ENCODE peak calls at places on chromosomes 11 and 22, in five cellular contexts. One of them, this sample, is unnamed.

GRCh38 chr22:33866521-33866920 is 53.8 kb downstream of the LARGE1 start:
- DNase-seq in AG09309: no peak
- DNase-seq in AG04450: no peak
- DNase-seq in GM13977: no peak
- DNase-seq in lower leg skin: no peak
- DNase-seq in this sample: no peak

GRCh38 chr11:25860677-25861445 is 471.1 kb upstream of the ANO3 start:
- DNase-seq in lower leg skin: no peak
- DNase-seq in AG09309: no peak
- DNase-seq in AG04450: peak; percentile 13
- DNase-seq in GM13977: no peak
- DNase-seq in this sample: no peak

GRCh38 chr11:71843858-71844257 is 10.9 kb downstream of the DEFB108B start:
- DNase-seq in lower leg skin: no peak
- DNase-seq in AG04450: no peak
- DNase-seq in AG09309: no peak
- DNase-seq in GM13977: no peak
- DNase-seq in this sample: no peak

GRCh38 chr11:34860034-34860433 is 56.1 kb downstream of the APIP start:
- DNase-seq in lower leg skin: no peak
- DNase-seq in AG09309: no peak
- DNase-seq in GM13977: no peak
- DNase-seq in AG04450: no peak
- DNase-seq in this sample: no peak

GRCh38 chr11:116851631-116852030 is 14.2 kb upstream of the APOA1 start:
- DNase-seq in GM13977: no peak
- DNase-seq in lower leg skin: no peak
- DNase-seq in AG09309: no peak
- DNase-seq in AG04450: no peak
- DNase-seq in this sample: no peak

GRCh38 chr22:40487663-40488249 is 117.4 kb downstream of the SGSM3 start:
- DNase-seq in AG09309: no peak
- DNase-seq in lower leg skin: no peak
- DNase-seq in AG04450: no peak
- DNase-seq in GM13977: peak; percentile 55
- DNase-seq in this sample: peak; percentile 48

GRCh38 chr22:45889539-45890350 is 87.2 kb downstream of the WNT7B start:
- DNase-seq in lower leg skin: no peak
- DNase-seq in AG04450: no peak
- DNase-seq in AG09309: no peak
- DNase-seq in GM13977: no peak
- DNase-seq in this sample: no peak

GRCh38 chr11:66015094-66015881 is 3.5 kb downstream of the CST6 start:
- DNase-seq in AG04450: no peak
- DNase-seq in lower leg skin: no peak
- DNase-seq in GM13977: no peak
- DNase-seq in AG09309: no peak
- DNase-seq in this sample: no peak

GRCh38 chr11:115501895-115502589 is 2.2 kb downstream of the CADM1 start:
- DNase-seq in AG09309: no peak
- DNase-seq in lower leg skin: no peak
- DNase-seq in GM13977: peak; percentile 38
- DNase-seq in AG04450: no peak
- DNase-seq in this sample: peak; percentile 13

GRCh38 chr22:48089601-48090331 is 1327.3 kb downstream of the TBC1D22A start:
- DNase-seq in AG09309: no peak
- DNase-seq in GM13977: no peak
- DNase-seq in lower leg skin: peak; percentile 73
- DNase-seq in AG04450: no peak
- DNase-seq in this sample: no peak

GRCh38 chr11:132590554-132590953 is 941.7 kb downstream of the OPCML start:
- DNase-seq in lower leg skin: no peak
- DNase-seq in AG04450: no peak
- DNase-seq in GM13977: no peak
- DNase-seq in AG09309: no peak
- DNase-seq in this sample: no peak

GRCh38 chr11:32056445-32056844 is 34.4 kb upstream of the RCN1 start:
- DNase-seq in AG04450: no peak
- DNase-seq in lower leg skin: peak; percentile 17
- DNase-seq in AG09309: peak; percentile 64
- DNase-seq in GM13977: no peak
- DNase-seq in this sample: no peak

GRCh38 chr11:36177837-36178236 is 111.4 kb downstream of the COMMD9 start:
- DNase-seq in AG09309: no peak
- DNase-seq in lower leg skin: no peak
- DNase-seq in GM13977: no peak
- DNase-seq in AG04450: no peak
- DNase-seq in this sample: no peak

GRCh38 chr22:19196841-19197612 is 18.5 kb upstream of the SLC25A1 start:
- DNase-seq in AG04450: no peak
- DNase-seq in GM13977: no peak
- DNase-seq in lower leg skin: no peak
- DNase-seq in AG09309: no peak
- DNase-seq in this sample: no peak

GRCh38 chr22:37518509-37519267 is 527 bp downstream of the CARD10 start:
- DNase-seq in lower leg skin: no peak
- DNase-seq in AG09309: no peak
- DNase-seq in AG04450: no peak
- DNase-seq in GM13977: no peak
- DNase-seq in this sample: no peak

GRCh38 chr22:24090581-24090980 is 79.5 kb downstream of the CABIN1 start:
- DNase-seq in lower leg skin: no peak
- DNase-seq in AG04450: no peak
- DNase-seq in GM13977: no peak
- DNase-seq in AG09309: no peak
- DNase-seq in this sample: no peak

GRCh38 chr22:24086310-24086709 is 75.2 kb downstream of the CABIN1 start:
- DNase-seq in AG04450: no peak
- DNase-seq in GM13977: no peak
- DNase-seq in lower leg skin: no peak
- DNase-seq in AG09309: no peak
- DNase-seq in this sample: no peak

GRCh38 chr22:24089951-24090350 is 78.8 kb downstream of the CABIN1 start:
- DNase-seq in AG09309: no peak
- DNase-seq in lower leg skin: no peak
- DNase-seq in GM13977: no peak
- DNase-seq in AG04450: no peak
- DNase-seq in this sample: no peak

GRCh38 chr22:24087071-24087795 is 76.1 kb downstream of the CABIN1 start:
- DNase-seq in lower leg skin: no peak
- DNase-seq in GM13977: no peak
- DNase-seq in AG09309: no peak
- DNase-seq in AG04450: no peak
- DNase-seq in this sample: no peak

GRCh38 chr22:24088796-24089195 is 77.7 kb downstream of the CABIN1 start:
- DNase-seq in AG09309: peak; percentile 4
- DNase-seq in AG04450: no peak
- DNase-seq in lower leg skin: no peak
- DNase-seq in GM13977: no peak
- DNase-seq in this sample: no peak
- TF ChIP-seq CTCF in AG09309: peak; percentile 21
- TF ChIP-seq CTCF in AG04450: peak; percentile 5
- TF ChIP-seq CTCF in lower leg skin: no peak
- TF ChIP-seq CTCF in GM13977: no peak
- TF ChIP-seq CTCF in this sample: no peak

GRCh38 chr11:62217191-62217748 is 8.8 kb downstream of the SCGB2A1 start:
- DNase-seq in GM13977: peak; percentile 23
- DNase-seq in AG09309: no peak
- DNase-seq in AG04450: no peak
- DNase-seq in lower leg skin: no peak
- DNase-seq in this sample: no peak
- TF ChIP-seq CTCF in GM13977: peak; percentile 43
- TF ChIP-seq CTCF in AG09309: peak; percentile 47
- TF ChIP-seq CTCF in AG04450: peak; percentile 52
- TF ChIP-seq CTCF in lower leg skin: no peak
- TF ChIP-seq CTCF in this sample: peak; percentile 12

GRCh38 chr11:11028017-11028692 is 170.3 kb upstream of the ZBED5 start:
- DNase-seq in AG09309: peak; percentile 7
- DNase-seq in GM13977: peak; percentile 54
- DNase-seq in AG04450: no peak
- DNase-seq in lower leg skin: peak; percentile 55
- DNase-seq in this sample: peak; percentile 44
- TF ChIP-seq CTCF in AG09309: peak; percentile 75
- TF ChIP-seq CTCF in GM13977: peak; percentile 88
- TF ChIP-seq CTCF in AG04450: peak; percentile 84
- TF ChIP-seq CTCF in lower leg skin: no peak
- TF ChIP-seq CTCF in this sample: peak; percentile 78

GRCh38 chr11:8477680-8478079 is 116.3 kb downstream of the STK33 start:
- DNase-seq in AG09309: no peak
- DNase-seq in AG04450: no peak
- DNase-seq in lower leg skin: no peak
- DNase-seq in GM13977: peak; percentile 32
- DNase-seq in this sample: peak; percentile 33
- TF ChIP-seq CTCF in AG09309: no peak
- TF ChIP-seq CTCF in AG04450: no peak
- TF ChIP-seq CTCF in lower leg skin: no peak
- TF ChIP-seq CTCF in GM13977: no peak
- TF ChIP-seq CTCF in this sample: no peak

GRCh38 chr11:44484211-44484610 is 81.3 kb upstream of the CD82 start:
- DNase-seq in lower leg skin: no peak
- DNase-seq in GM13977: peak; percentile 24
- DNase-seq in AG09309: no peak
- DNase-seq in AG04450: no peak
- DNase-seq in this sample: no peak
- TF ChIP-seq CTCF in lower leg skin: no peak
- TF ChIP-seq CTCF in GM13977: peak; percentile 35
- TF ChIP-seq CTCF in AG09309: peak; percentile 66
- TF ChIP-seq CTCF in AG04450: peak; percentile 39
- TF ChIP-seq CTCF in this sample: no peak

GRCh38 chr11:112971200-112971599 is 10.0 kb downstream of the NCAM1 start:
- DNase-seq in AG09309: no peak
- DNase-seq in AG04450: no peak
- DNase-seq in lower leg skin: no peak
- DNase-seq in GM13977: no peak
- DNase-seq in this sample: no peak
- TF ChIP-seq CTCF in AG09309: no peak
- TF ChIP-seq CTCF in AG04450: no peak
- TF ChIP-seq CTCF in lower leg skin: no peak
- TF ChIP-seq CTCF in GM13977: no peak
- TF ChIP-seq CTCF in this sample: no peak

This sample was measured in GM13976.